ENCODE peak calls at places on chromosomes 4 and X, in eight cellular contexts. Y, F, H, O, S, P, G and Q are unnamed samples.

GRCh38 chr4:118175506-118175905 is 141.2 kb downstream of the NDST3 start:
- DNase-seq in S (no peak), P (no peak), H (no peak), G (no peak), O (no peak), F (no peak), Y (no peak), Q (no peak)

GRCh38 chr4:2257361-2258001 is 4.4 kb downstream of the MXD4 start:
- DNase-seq in P (no peak), Y (no peak), H (no peak), G (no peak), O (no peak), S (no peak), F (peak; percentile 8), Q (no peak)

GRCh38 chrX:30961805-30962204 is 72.8 kb upstream of the TAB3 start:
- DNase-seq in O (no peak), H (no peak), F (no peak), P (no peak), G (no peak), S (no peak), Y (no peak), Q (no peak)

GRCh38 chrX:154696328-154697045 is 43.1 kb upstream of the CTAG2 start:
- DNase-seq in G (peak; percentile 69), O (no peak), F (no peak), S (no peak), P (no peak), H (no peak), Y (no peak), Q (no peak)

GRCh38 chrX:120839506-120839905 is 36.2 kb downstream of the CT47B1 start:
- DNase-seq in G (peak; percentile 12), S (no peak), Y (no peak), H (no peak), P (no peak), O (no peak), F (no peak), Q (no peak)

GRCh38 chr4:4848540-4848939 is 10.9 kb upstream of the MSX1 start:
- DNase-seq in S (no peak), Y (no peak), H (no peak), P (no peak), G (no peak), O (no peak), F (no peak), Q (no peak)

GRCh38 chrX:45758319-45758718 is 557.6 kb upstream of the DIPK2B start:
- DNase-seq in H (peak; percentile 59), P (no peak), Y (no peak), F (no peak), O (no peak), S (no peak), G (peak; percentile 25), Q (no peak)

GRCh38 chr4:7367361-7367760 is 67.4 kb downstream of the PSAPL1 start:
- DNase-seq in F (no peak), O (no peak), Y (no peak), S (no peak), P (no peak), G (no peak), H (no peak), Q (no peak)

GRCh38 chr4:19982556-19982955 is 269.1 kb upstream of the SLIT2 start:
- DNase-seq in Y (no peak), S (no peak), F (no peak), P (no peak), H (peak; percentile 69), G (peak; percentile 30), O (no peak), Q (peak; percentile 68)